ENCODE peak calls at places on chromosomes 4 and X, in eight cellular contexts. H is H4; M is transverse colon; E is NCI-H1930; G is activated naive CD4-positive, alpha-beta T cell treated with anti-CD3 and anti-CD28 coated beads, Interleukin-2, amount 10 ng/mL, durations not matched to agents 7 days and 5 days; F is G401; W is left ventricle myocardium superior; I is amniotic epithelial cell. L is an unnamed sample.

GRCh38 chr4:86506591-86506990 is 87.5 kb upstream of the PTPN13 start:
- DNase-seq in E (no peak), I (no peak), H (no peak), M (no peak), W (no peak), F (no peak), G (no peak), L (no peak)

GRCh38 chr4:145098675-145099037 is 545 bp downstream of the ABCE1 start:
- DNase-seq in E (no peak), F (peak; percentile 55), W (no peak), M (peak; percentile 16), H (peak; percentile 24), I (peak; percentile 61), G (peak; percentile 57), L (no peak)

GRCh38 chr4:78293841-78294301 is 236.7 kb downstream of the FRAS1 start:
- DNase-seq in E (no peak), M (no peak), F (no peak), G (no peak), I (peak; percentile 65), H (peak; percentile 76), W (no peak), L (peak; percentile 52)

GRCh38 chrX:38206542-38206941 is 14.1 kb downstream of the SRPX start:
- DNase-seq in E (no peak), F (peak; percentile 19), H (no peak), M (no peak), W (no peak), I (no peak), G (no peak), L (no peak)

GRCh38 chr4:4950891-4951290 is 68.4 kb downstream of the CYTL1 start:
- DNase-seq in M (no peak), W (no peak), H (no peak), G (no peak), F (peak; percentile 42), I (no peak), E (no peak), L (no peak)

GRCh38 chr4:39976945-39977488 is 694 bp downstream of the PDS5A start:
- DNase-seq in F (no peak), E (peak; percentile 29), H (no peak), G (peak; percentile 66), W (no peak), M (peak; percentile 39), I (no peak), L (peak; percentile 41)

GRCh38 chr4:25857851-25858400 is 4.9 kb downstream of the SEL1L3 start:
- DNase-seq in H (no peak), M (no peak), F (peak; percentile 86), G (no peak), I (no peak), E (no peak), W (no peak), L (no peak)

GRCh38 chr4:1793496-1793840 is 375 bp downstream of the FGFR3 start:
- DNase-seq in G (peak; percentile 72), I (no peak), F (no peak), H (no peak), M (peak; percentile 65), W (peak; percentile 66), E (no peak), L (no peak)

GRCh38 chr4:40662962-40663604 is 33.4 kb upstream of the RBM47 start:
- DNase-seq in E (peak; percentile 11), F (no peak), H (peak; percentile 44), I (peak; percentile 86), M (no peak), W (no peak), G (no peak), L (peak; percentile 33)